ENCODE peak calls at places on chromosomes 16 and 17, in six cellular contexts. A is heart right ventricle; G is PC-3; I is mucosa of descending colon; U is activated T-helper 17 cell treated with anti-CD3 and anti-CD28 coated beads, Interleukin-2, amount 50 U/mL, for 72 hours; Y is natural killer cell. V is an unnamed sample.

GRCh38 chr17:74759941-74760340 is 11.5 kb downstream of the NHERF1 start:
- ATAC-seq in Y (no peak), U (no peak), G (no peak), A (no peak), I (no peak), V (no peak)

GRCh38 chr17:47717261-47717697 is 15.8 kb upstream of the TBX21 start:
- ATAC-seq in G (no peak), Y (peak; percentile 60), U (no peak), A (peak; percentile 14), I (peak; percentile 7), V (peak; percentile 66)

GRCh38 chr16:29158031-29158430 is 173.2 kb downstream of the LAT start:
- ATAC-seq in G (no peak), A (no peak), I (no peak), U (no peak), Y (no peak), V (no peak)

GRCh38 chr16:88499314-88499713 is 46.2 kb downstream of the ZFPM1 start:
- ATAC-seq in I (no peak), U (no peak), G (no peak), A (no peak), Y (no peak), V (peak; percentile 14)

GRCh38 chr17:36864827-36865320 is 72.4 kb upstream of the LHX1 start:
- ATAC-seq in I (no peak), Y (no peak), U (no peak), A (no peak), G (no peak), V (no peak)

GRCh38 chr17:50890675-50891516 is 24.7 kb upstream of the TOB1 start:
- ATAC-seq in Y (no peak), A (no peak), U (no peak), I (peak; percentile 49), G (peak; percentile 93), V (no peak)

GRCh38 chr17:40843242-40843641 is 20.8 kb upstream of the KRT10 start:
- ATAC-seq in Y (no peak), G (no peak), U (no peak), I (no peak), A (no peak), V (no peak)

GRCh38 chr17:76208120-76208519 is 32.2 kb downstream of the RNF157 start:
- ATAC-seq in Y (no peak), U (peak; percentile 54), A (no peak), G (no peak), I (peak; percentile 33), V (no peak)

GRCh38 chr17:29659155-29659554 is 36.4 kb upstream of the CORO6 start:
- ATAC-seq in I (no peak), G (no peak), Y (no peak), A (no peak), U (peak; percentile 75), V (no peak)

GRCh38 chr16:56569971-56570370 is 5.1 kb downstream of the MT4 start:
- ATAC-seq in G (no peak), A (no peak), Y (peak; percentile 27), U (no peak), I (peak; percentile 51), V (no peak)

GRCh38 chr17:80432350-80432955 is 17.5 kb downstream of the ENDOV start:
- ATAC-seq in A (no peak), G (no peak), U (no peak), Y (no peak), I (no peak), V (no peak)

GRCh38 chr17:4858068-4858879 is 25.1 kb downstream of the MINK1 start:
- ATAC-seq in G (peak; percentile 52), U (no peak), Y (no peak), I (peak; percentile 40), A (peak; percentile 86), V (no peak)

GRCh38 chr17:60169921-60170817 is 20.4 kb downstream of the CA4 start:
- ATAC-seq in Y (peak; percentile 55), U (peak; percentile 59), G (no peak), I (peak; percentile 68), A (peak; percentile 83), V (no peak)

V was measured in stimulated activated memory B cell treated with anti-CD40 and anti-IgM and Interleukin-4, amounts not matched to agents 10 μg/mL and 1 μg/mL and 100 μg/mL, for 72 hours.